ENCODE peak calls at places on chromosomes 13 and 19, in four cellular contexts. I, K, G and J are unnamed samples.

GRCh38 chr19:28313633-28314032 is 899.3 kb downstream of the UQCRFS1 start:
- DNase-seq in I (peak; percentile 20), K (no peak), G (no peak), J (no peak)

GRCh38 chr19:2561895-2562294 is 86.0 kb downstream of the GADD45B start:
- DNase-seq in I (peak; percentile 8), K (no peak), G (no peak), J (no peak)

GRCh38 chr19:5186293-5187050 is 154.1 kb downstream of the PTPRS start:
- DNase-seq in I (no peak), K (no peak), G (no peak), J (no peak)

GRCh38 chr19:13152854-13153626 is 2.8 kb downstream of the IER2 start:
- DNase-seq in I (peak; percentile 94), K (peak; percentile 97), G (peak; percentile 96), J (peak; percentile 95)

GRCh38 chr13:23323946-23324709 is 109.4 kb downstream of the SACS start:
- DNase-seq in I (no peak), K (no peak), G (no peak), J (no peak)

GRCh38 chr13:52010890-52011689 is at the start of gene ATP7B:
- DNase-seq in I (no peak), K (no peak), G (peak; percentile 62), J (peak; percentile 62)

GRCh38 chr19:16457195-16457953 is 14.4 kb downstream of the EPS15L1 start:
- DNase-seq in I (peak; percentile 55), K (peak; percentile 42), G (no peak), J (peak; percentile 32)

GRCh38 chr13:76380436-76381065 is 505.7 kb downstream of the KCTD12 start:
- DNase-seq in I (no peak), K (no peak), G (no peak), J (no peak)

GRCh38 chr13:106337096-106337495 is 198.4 kb downstream of the EFNB2 start:
- DNase-seq in I (no peak), K (no peak), G (no peak), J (no peak)

GRCh38 chr13:48233097-48233885 is at the start of gene ITM2B:
- DNase-seq in I (peak; percentile 84), K (peak; percentile 44), G (peak; percentile 80), J (peak; percentile 70)

GRCh38 chr13:107809125-107809524 is 406.2 kb downstream of the LIG4 start:
- DNase-seq in I (no peak), K (no peak), G (no peak), J (no peak)

GRCh38 chr13:48216204-48216711 is 16.7 kb upstream of the ITM2B start:
- DNase-seq in I (no peak), K (no peak), G (no peak), J (no peak)

GRCh38 chr19:47097396-47098217 is 16.0 kb downstream of the ZC3H4 start:
- DNase-seq in I (peak; percentile 50), K (no peak), G (no peak), J (no peak)

GRCh38 chr13:23268441-23268840 is 87.7 kb downstream of the SGCG start:
- DNase-seq in I (no peak), K (no peak), G (no peak), J (no peak)

GRCh38 chr13:48214519-48215121 is 18.4 kb upstream of the ITM2B start:
- DNase-seq in I (no peak), K (no peak), G (no peak), J (no peak)